ENCODE peak calls at places on chromosomes 6 and 20, in nine cellular contexts. H is transverse colon, N is Panc1, M is epithelial cell of proximal tubule, E is upper lobe of right lung, D is GM06990, V is foreskin fibroblast, Y is osteoblast, P is NB4. X is an unnamed sample.
A peak's percentile ranks its signal among the peaks of the same experiment; 100 is the strongest.

GRCh38 chr20:58264271-58264670 is 35.8 kb upstream of the ANKRD60 start:
- DNase-seq in N (no peak), M (no peak), H (no peak), E (no peak), P (no peak), Y (peak; percentile 31), V (no peak), D (no peak), X (no peak)

GRCh38 chr6:46325561-46326525 is 155.1 kb upstream of the ENPP5 start:
- DNase-seq in H (no peak), Y (no peak), P (peak; percentile 6), V (peak; percentile 37), E (no peak), N (no peak), M (peak; percentile 61), D (peak; percentile 3), X (no peak)

GRCh38 chr6:63783096-63783495 is 147.5 kb downstream of the PHF3 start:
- DNase-seq in D (no peak), Y (no peak), H (no peak), P (no peak), M (no peak), N (no peak), V (no peak), E (no peak), X (peak; percentile 41)

GRCh38 chr6:56713285-56713684 is 70.6 kb upstream of the DST start:
- DNase-seq in Y (peak; percentile 84), N (peak; percentile 82), V (peak; percentile 81), H (peak; percentile 35), D (no peak), P (no peak), M (peak; percentile 78), E (no peak), X (no peak)

GRCh38 chr6:80214436-80215022 is 108.1 kb downstream of the BCKDHB start:
- DNase-seq in E (no peak), H (peak; percentile 11), Y (peak; percentile 77), M (peak; percentile 12), N (peak; percentile 22), D (no peak), V (peak; percentile 45), P (peak; percentile 51), X (peak; percentile 8)

GRCh38 chr6:31651602-31652191 is 764 bp downstream of the BAG6 start:
- DNase-seq in E (no peak), Y (peak; percentile 97), D (no peak), V (peak; percentile 80), H (peak; percentile 80), P (peak; percentile 78), N (no peak), M (no peak), X (peak; percentile 77)

GRCh38 chr20:33407251-33407650 is 5.9 kb upstream of the CDK5RAP1 start:
- DNase-seq in M (no peak), V (peak; percentile 47), Y (peak; percentile 55), D (no peak), E (no peak), N (no peak), P (peak; percentile 82), H (no peak), X (no peak)

GRCh38 chr20:40702504-40702903 is 13.5 kb upstream of the MAFB start:
- DNase-seq in H (no peak), V (no peak), N (no peak), E (no peak), M (no peak), D (no peak), P (no peak), Y (no peak), X (no peak)

GRCh38 chr20:58720890-58721289 is 28.3 kb downstream of the NPEPL1 start:
- DNase-seq in M (no peak), V (no peak), E (no peak), Y (no peak), H (no peak), N (no peak), P (no peak), D (no peak), X (no peak)

GRCh38 chr20:22490287-22491187 is 93.8 kb downstream of the FOXA2 start:
- DNase-seq in H (peak; percentile 83), Y (no peak), D (no peak), N (no peak), E (peak; percentile 84), P (peak; percentile 7), M (peak; percentile 44), V (no peak), X (no peak)

GRCh38 chr6:41596096-41596685 is 42.1 kb upstream of the MDFI start:
- DNase-seq in N (no peak), H (no peak), D (no peak), M (no peak), Y (peak; percentile 32), V (no peak), E (no peak), P (no peak), X (no peak)

GRCh38 chr6:98944598-98945011 is 3.1 kb downstream of the FBXL4 start:
- DNase-seq in Y (peak; percentile 71), V (no peak), H (no peak), E (no peak), D (no peak), N (no peak), P (no peak), M (no peak), X (peak; percentile 23)

GRCh38 chr6:98945311-98946005 is 2.3 kb downstream of the FBXL4 start:
- DNase-seq in P (peak; percentile 39), H (no peak), V (no peak), E (no peak), Y (no peak), N (no peak), D (no peak), M (no peak), X (no peak)

GRCh38 chr6:98941319-98941718 is 6.4 kb downstream of the FBXL4 start:
- DNase-seq in V (no peak), M (no peak), E (no peak), D (no peak), Y (no peak), H (no peak), P (no peak), N (no peak), X (no peak)

GRCh38 chr6:98944168-98944567 is 3.6 kb downstream of the FBXL4 start:
- DNase-seq in Y (no peak), D (no peak), V (no peak), N (no peak), E (no peak), P (no peak), H (no peak), M (no peak), X (no peak)

GRCh38 chr6:98942263-98942803 is 5.4 kb downstream of the FBXL4 start:
- DNase-seq in H (no peak), P (peak; percentile 25), M (no peak), V (no peak), D (no peak), E (no peak), N (no peak), Y (no peak), X (no peak)
- TF ChIP-seq CTCF in H (no peak), P (no peak), M (peak; percentile 24), V (no peak), D (no peak), E (no peak), N (peak; percentile 43), Y (peak; percentile 21), X (no peak)

DNA sequence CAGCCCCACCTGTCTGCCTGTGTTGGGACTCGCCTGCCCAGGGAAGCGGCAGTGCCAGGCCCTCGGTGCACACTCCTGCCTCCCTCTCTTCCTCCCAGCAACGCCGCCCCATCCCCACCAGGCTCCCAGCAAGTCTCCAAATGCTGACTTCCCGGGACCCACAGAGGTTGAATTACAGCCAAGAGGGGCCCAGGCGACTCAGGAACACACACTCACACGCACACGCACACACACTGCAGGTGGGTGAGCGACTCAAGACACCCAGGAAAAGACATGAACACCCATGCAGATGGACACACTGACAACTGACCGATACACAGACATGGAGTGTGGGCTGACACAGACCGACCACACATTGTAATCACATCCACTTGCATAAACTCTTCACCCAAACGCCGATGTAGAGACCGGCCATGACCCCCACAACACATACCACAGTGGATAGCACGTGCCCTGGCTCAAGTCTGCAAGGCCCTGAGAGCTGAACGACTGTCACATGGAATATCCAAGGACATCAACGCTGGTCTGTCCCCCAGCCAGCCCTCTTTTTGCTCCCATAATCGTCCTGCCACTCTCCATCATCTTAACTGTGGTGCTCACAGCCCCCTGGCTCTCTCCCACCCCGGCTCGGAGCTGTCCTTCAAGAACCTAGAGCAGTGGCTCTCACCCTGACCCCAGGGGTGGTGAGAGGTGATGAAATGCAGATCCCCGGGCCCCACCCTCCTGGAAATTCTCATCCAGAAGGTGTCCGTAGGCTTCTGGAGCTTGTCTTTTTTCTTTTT is 470 bp upstream of the FAM83C start:
- DNase-seq in P (no peak), M (no peak), V (no peak), N (no peak), D (no peak), H (no peak), E (no peak), Y (peak; percentile 86), X (no peak)
- H3K4me3 ChIP-seq in P (no peak overlapping the region), M (no peak overlapping the region), V (no peak overlapping the region), N (no peak overlapping the region), D (no peak overlapping the region), H (no peak overlapping the region), E (no peak overlapping the region), Y (no peak overlapping the region), X (no peak overlapping the region)

DNA sequence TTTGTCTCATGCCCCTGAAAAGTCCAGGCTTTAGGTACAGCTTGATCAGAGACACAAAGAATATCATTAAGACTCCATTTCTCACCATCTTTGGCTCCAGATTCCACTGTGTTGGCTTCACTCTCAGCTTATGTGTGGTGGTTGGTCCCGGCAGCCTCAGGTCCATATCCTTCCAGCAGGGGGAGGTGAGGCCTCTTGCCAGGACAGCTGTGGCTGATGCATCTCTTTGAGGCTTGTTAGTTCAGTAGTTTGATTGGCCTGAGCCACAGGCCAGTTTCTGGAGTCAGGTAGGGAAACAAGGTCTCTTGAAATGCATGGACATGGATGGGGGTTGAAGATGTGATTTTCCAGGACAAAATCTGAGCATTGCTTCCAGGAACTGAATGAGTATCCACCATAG is 62.4 kb downstream of the JAG1 start:
- DNase-seq in P (peak; percentile 51), N (no peak), M (no peak), V (no peak), Y (peak; percentile 55), E (no peak), D (no peak), H (peak; percentile 50), X (no peak)
- TF ChIP-seq CTCF in P (peak; percentile 42), N (peak; percentile 34), M (peak; percentile 45), V (peak; percentile 49), Y (peak; percentile 70), E (peak; percentile 49), D (peak; percentile 63), H (peak; percentile 34), X (peak; percentile 40)

GRCh38 chr6:85674604-85675003 is 31.9 kb upstream of the SYNCRIP start:
- DNase-seq in D (no peak), Y (no peak), P (peak; percentile 36), M (no peak), N (no peak), H (no peak), E (no peak), V (no peak), X (no peak)

GRCh38 chr6:85672623-85673022 is 29.9 kb upstream of the SYNCRIP start:
- DNase-seq in P (peak; percentile 37), Y (peak; percentile 43), M (no peak), V (no peak), N (no peak), E (no peak), H (no peak), D (no peak), X (no peak)

GRCh38 chr6:85675030-85675819 is 32.5 kb upstream of the SYNCRIP start:
- DNase-seq in N (no peak), E (no peak), P (peak; percentile 60), M (no peak), D (no peak), V (peak; percentile 50), H (peak; percentile 23), Y (peak; percentile 76), X (no peak)

GRCh38 chr6:85672050-85672449 is 29.4 kb upstream of the SYNCRIP start:
- DNase-seq in V (no peak), D (no peak), N (no peak), E (no peak), Y (no peak), P (peak; percentile 53), M (no peak), H (no peak), X (no peak)

GRCh38 chr6:85673198-85674139 is 30.8 kb upstream of the SYNCRIP start:
- DNase-seq in H (no peak), D (no peak), Y (no peak), V (no peak), N (no peak), E (no peak), M (no peak), P (peak; percentile 45), X (no peak)
- H3K4me3 ChIP-seq in H (no peak overlapping the region), D (no peak overlapping the region), Y (no peak overlapping the region), V (no peak overlapping the region), N (no peak overlapping the region), E (no peak overlapping the region), M (no peak overlapping the region), P (no peak overlapping the region), X (no peak overlapping the region)

X was measured in LNCaP clone FGC.